ENCODE peak calls at places on chromosome 14, in nine cellular contexts. J is NCI-H1105 treated with DMSO at 0.1 percent for 48 hours; Y is H1; H is NCI-H69; X is omental fat pad; U is GM13977; T is NB4; G is activated naive CD4-positive, alpha-beta T cell; F is GM04504. P is an unnamed sample.

GRCh38 chr14:73741386-73741875 is 27.2 kb upstream of the PNMA1 start:
- DNase-seq in J (no peak), Y (peak; percentile 74), H (no peak), X (no peak), U (peak; percentile 76), T (peak; percentile 98), G (peak; percentile 24), F (no peak), P (peak; percentile 70)

GRCh38 chr14:41785696-41786095 is 179.0 kb downstream of the LRFN5 start:
- DNase-seq in J (peak; percentile 62), Y (no peak), H (peak; percentile 77), X (no peak), U (no peak), T (peak; percentile 12), G (no peak), F (no peak), P (no peak)

GRCh38 chr14:55045087-55045486 is 6.4 kb upstream of the MAPK1IP1L start:
- DNase-seq in J (no peak), Y (no peak), H (no peak), X (no peak), U (no peak), T (no peak), G (no peak), F (no peak), P (no peak)

GRCh38 chr14:94129758-94130414 is 482 bp upstream of the IFI27L2 start:
- DNase-seq in J (peak; percentile 72), Y (peak; percentile 48), H (peak; percentile 81), X (no peak), U (peak; percentile 36), T (peak; percentile 37), G (no peak), F (no peak), P (peak; percentile 49)

GRCh38 chr14:50792058-50792477 is 38.9 kb downstream of the NIN start:
- DNase-seq in J (no peak), Y (no peak), H (no peak), X (no peak), U (peak; percentile 31), T (no peak), G (no peak), F (no peak), P (no peak)

GRCh38 chr14:104545151-104545931 is 34.2 kb upstream of the C14orf180 start:
- DNase-seq in J (peak; percentile 49), Y (no peak), H (peak; percentile 88), X (no peak), U (no peak), T (no peak), G (no peak), F (no peak), P (peak; percentile 16)

GRCh38 chr14:101843665-101844064 is 82.2 kb downstream of the PPP2R5C start:
- DNase-seq in J (no peak), Y (no peak), H (no peak), X (no peak), U (peak; percentile 55), T (peak; percentile 56), G (no peak), F (no peak), P (no peak)

GRCh38 chr14:59107819-59108218 is 80.6 kb upstream of the DAAM1 start:
- DNase-seq in J (peak; percentile 67), Y (no peak), H (peak; percentile 92), X (no peak), U (no peak), T (no peak), G (no peak), F (no peak), P (no peak)

GRCh38 chr14:31286456-31287293 is 79.1 kb upstream of the HECTD1 start:
- DNase-seq in J (no peak), Y (peak; percentile 68), H (peak; percentile 34), X (no peak), U (no peak), T (no peak), G (no peak), F (no peak), P (no peak)

GRCh38 chr14:99604766-99605298 is 825 bp upstream of the CCDC85C start:
- DNase-seq in J (no peak), Y (no peak), H (peak; percentile 93), X (no peak), U (peak; percentile 66), T (peak; percentile 56), G (peak; percentile 32), F (no peak), P (no peak)

GRCh38 chr14:100790785-100791667 is 34.9 kb upstream of the MEG3 start:
- DNase-seq in J (no peak), Y (no peak), H (no peak), X (no peak), U (no peak), T (no peak), G (no peak), F (no peak), P (peak; percentile 62)

GRCh38 chr14:50388256-50388931 is 8.3 kb downstream of the CDKL1 start:
- DNase-seq in J (no peak), Y (no peak), H (peak; percentile 13), X (no peak), U (no peak), T (no peak), G (no peak), F (no peak), P (peak; percentile 47)

GRCh38 chr14:21040370-21040925 is 1.7 kb upstream of the RNASE7 start:
- DNase-seq in J (no peak), Y (no peak), H (no peak), X (no peak), U (no peak), T (no peak), G (no peak), F (no peak), P (no peak)

GRCh38 chr14:33679025-33679424 is 271.8 kb downstream of the EGLN3 start:
- DNase-seq in J (no peak), Y (no peak), H (no peak), X (no peak), U (no peak), T (no peak), G (no peak), F (no peak), P (no peak)

GRCh38 chr14:96086032-96086431 is 46.9 kb downstream of the C14orf132 start:
- DNase-seq in J (no peak), Y (no peak), H (no peak), X (no peak), U (no peak), T (no peak), G (no peak), F (no peak), P (no peak)

GRCh38 chr14:100381386-100382105 is 58.4 kb downstream of the SLC25A47 start:
- DNase-seq in J (no peak), Y (no peak), H (peak; percentile 83), X (no peak), U (no peak), T (no peak), G (no peak), F (no peak), P (no peak)

GRCh38 chr14:75370416-75371205 is 57.2 kb upstream of the JDP2 start:
- DNase-seq in J (no peak), Y (no peak), H (no peak), X (no peak), U (no peak), T (peak; percentile 51), G (no peak), F (no peak), P (no peak)

GRCh38 chr14:42299692-42300091 is 693.0 kb downstream of the LRFN5 start:
- DNase-seq in J (no peak), Y (no peak), H (no peak), X (no peak), U (no peak), T (no peak), G (no peak), F (no peak), P (no peak)

GRCh38 chr14:71289536-71289935 is 382.3 kb downstream of the PCNX1 start:
- DNase-seq in J (no peak), Y (no peak), H (no peak), X (no peak), U (no peak), T (no peak), G (no peak), F (no peak), P (no peak)

GRCh38 chr14:22097606-22098292 is 424.1 kb upstream of the OR4E1 start:
- DNase-seq in J (no peak), Y (no peak), H (no peak), X (no peak), U (no peak), T (no peak), G (no peak), F (no peak), P (no peak)

GRCh38 chr14:105529506-105530445 is 3.4 kb downstream of the TMEM121 start:
- DNase-seq in J (no peak), Y (no peak), H (no peak), X (no peak), U (peak; percentile 62), T (no peak), G (no peak), F (no peak), P (no peak)

GRCh38 chr14:31934767-31935266 is 142.3 kb upstream of the ARHGAP5 start:
- DNase-seq in J (peak; percentile 78), Y (no peak), H (peak; percentile 91), X (no peak), U (no peak), T (peak; percentile 40), G (no peak), F (no peak), P (peak; percentile 50)

GRCh38 chr14:70361893-70362292 is 2.4 kb upstream of the COX16 start:
- DNase-seq in J (no peak), Y (no peak), H (no peak), X (no peak), U (no peak), T (no peak), G (no peak), F (no peak), P (no peak)